ENCODE peak calls at places on chromosomes 2 and 18, in nine cellular contexts. One of them, this sample, is unnamed.

GRCh38 chr2:75523313-75524275 is 37.1 kb downstream of the EVA1A start:
- DNase-seq in amniotic stem cell: peak; percentile 4
- DNase-seq in fibroblast of pulmonary artery: peak; percentile 56
- DNase-seq in HTR-8/SVneo: peak; percentile 28
- DNase-seq in effector memory CD8-positive, alpha-beta T cell: no peak
- DNase-seq in SHP77: no peak
- DNase-seq in activated gamma-delta T cell treated with anti-CD3 and anti-CD28 coated beads, Interleukin-2, amount 50 U/mL, for 16 hours: no peak
- DNase-seq in cardiac fibroblast: peak; percentile 41
- DNase-seq in germinal center: no peak
- DNase-seq in this sample: no peak

GRCh38 chr18:22639626-22640025 is 221.9 kb upstream of the CTAGE1 start:
- DNase-seq in cardiac fibroblast: peak; percentile 55
- DNase-seq in germinal center: no peak
- DNase-seq in HTR-8/SVneo: no peak
- DNase-seq in fibroblast of pulmonary artery: peak; percentile 43
- DNase-seq in SHP77: no peak
- DNase-seq in activated gamma-delta T cell treated with anti-CD3 and anti-CD28 coated beads, Interleukin-2, amount 50 U/mL, for 16 hours: no peak
- DNase-seq in amniotic stem cell: no peak
- DNase-seq in effector memory CD8-positive, alpha-beta T cell: no peak
- DNase-seq in this sample: no peak

GRCh38 chr2:47223980-47224379 is 68.9 kb upstream of the STPG4 start:
- DNase-seq in germinal center: no peak
- DNase-seq in cardiac fibroblast: no peak
- DNase-seq in fibroblast of pulmonary artery: peak; percentile 45
- DNase-seq in SHP77: no peak
- DNase-seq in activated gamma-delta T cell treated with anti-CD3 and anti-CD28 coated beads, Interleukin-2, amount 50 U/mL, for 16 hours: no peak
- DNase-seq in HTR-8/SVneo: no peak
- DNase-seq in effector memory CD8-positive, alpha-beta T cell: no peak
- DNase-seq in amniotic stem cell: no peak
- DNase-seq in this sample: no peak

GRCh38 chr2:10283106-10284062 is 19.3 kb upstream of the HPCAL1 start:
- DNase-seq in HTR-8/SVneo: peak; percentile 82
- DNase-seq in activated gamma-delta T cell treated with anti-CD3 and anti-CD28 coated beads, Interleukin-2, amount 50 U/mL, for 16 hours: no peak
- DNase-seq in SHP77: no peak
- DNase-seq in fibroblast of pulmonary artery: peak; percentile 48
- DNase-seq in cardiac fibroblast: peak; percentile 59
- DNase-seq in effector memory CD8-positive, alpha-beta T cell: no peak
- DNase-seq in germinal center: no peak
- DNase-seq in amniotic stem cell: peak; percentile 23
- DNase-seq in this sample: no peak

GRCh38 chr18:76380127-76380729 is 114.8 kb downstream of the ZNF516 start:
- DNase-seq in activated gamma-delta T cell treated with anti-CD3 and anti-CD28 coated beads, Interleukin-2, amount 50 U/mL, for 16 hours: no peak
- DNase-seq in amniotic stem cell: no peak
- DNase-seq in cardiac fibroblast: no peak
- DNase-seq in HTR-8/SVneo: no peak
- DNase-seq in SHP77: no peak
- DNase-seq in effector memory CD8-positive, alpha-beta T cell: no peak
- DNase-seq in germinal center: no peak
- DNase-seq in fibroblast of pulmonary artery: no peak
- DNase-seq in this sample: no peak

GRCh38 chr2:84815146-84815545 is 65.7 kb downstream of the TRABD2A start:
- DNase-seq in effector memory CD8-positive, alpha-beta T cell: no peak
- DNase-seq in fibroblast of pulmonary artery: no peak
- DNase-seq in activated gamma-delta T cell treated with anti-CD3 and anti-CD28 coated beads, Interleukin-2, amount 50 U/mL, for 16 hours: no peak
- DNase-seq in amniotic stem cell: no peak
- DNase-seq in HTR-8/SVneo: no peak
- DNase-seq in cardiac fibroblast: no peak
- DNase-seq in germinal center: no peak
- DNase-seq in SHP77: no peak
- DNase-seq in this sample: no peak

GRCh38 chr2:249538-250042 is 14.2 kb downstream of the SH3YL1 start:
- DNase-seq in amniotic stem cell: no peak
- DNase-seq in effector memory CD8-positive, alpha-beta T cell: no peak
- DNase-seq in SHP77: no peak
- DNase-seq in fibroblast of pulmonary artery: no peak
- DNase-seq in germinal center: no peak
- DNase-seq in HTR-8/SVneo: no peak
- DNase-seq in activated gamma-delta T cell treated with anti-CD3 and anti-CD28 coated beads, Interleukin-2, amount 50 U/mL, for 16 hours: no peak
- DNase-seq in cardiac fibroblast: no peak
- DNase-seq in this sample: no peak

GRCh38 chr18:60067426-60068210 is 167.8 kb downstream of the PMAIP1 start:
- DNase-seq in fibroblast of pulmonary artery: no peak
- DNase-seq in HTR-8/SVneo: no peak
- DNase-seq in cardiac fibroblast: no peak
- DNase-seq in effector memory CD8-positive, alpha-beta T cell: no peak
- DNase-seq in activated gamma-delta T cell treated with anti-CD3 and anti-CD28 coated beads, Interleukin-2, amount 50 U/mL, for 16 hours: no peak
- DNase-seq in SHP77: no peak
- DNase-seq in amniotic stem cell: no peak
- DNase-seq in germinal center: no peak
- DNase-seq in this sample: no peak

GRCh38 chr2:43184339-43184895 is 42.0 kb downstream of the ZFP36L2 start:
- DNase-seq in SHP77: no peak
- DNase-seq in effector memory CD8-positive, alpha-beta T cell: no peak
- DNase-seq in HTR-8/SVneo: no peak
- DNase-seq in fibroblast of pulmonary artery: no peak
- DNase-seq in activated gamma-delta T cell treated with anti-CD3 and anti-CD28 coated beads, Interleukin-2, amount 50 U/mL, for 16 hours: no peak
- DNase-seq in cardiac fibroblast: peak; percentile 22
- DNase-seq in amniotic stem cell: peak; percentile 58
- DNase-seq in germinal center: no peak
- DNase-seq in this sample: no peak

GRCh38 chr2:232473467-232473890 is 14.2 kb downstream of the ECEL1 start:
- DNase-seq in cardiac fibroblast: peak; percentile 40
- DNase-seq in SHP77: peak; percentile 93
- DNase-seq in fibroblast of pulmonary artery: peak; percentile 21
- DNase-seq in amniotic stem cell: no peak
- DNase-seq in activated gamma-delta T cell treated with anti-CD3 and anti-CD28 coated beads, Interleukin-2, amount 50 U/mL, for 16 hours: no peak
- DNase-seq in effector memory CD8-positive, alpha-beta T cell: no peak
- DNase-seq in HTR-8/SVneo: no peak
- DNase-seq in germinal center: no peak
- DNase-seq in this sample: no peak

GRCh38 chr2:215731108-215731507 is 282.2 kb downstream of the MREG start:
- DNase-seq in HTR-8/SVneo: no peak
- DNase-seq in cardiac fibroblast: no peak
- DNase-seq in amniotic stem cell: no peak
- DNase-seq in activated gamma-delta T cell treated with anti-CD3 and anti-CD28 coated beads, Interleukin-2, amount 50 U/mL, for 16 hours: no peak
- DNase-seq in effector memory CD8-positive, alpha-beta T cell: no peak
- DNase-seq in germinal center: no peak
- DNase-seq in fibroblast of pulmonary artery: no peak
- DNase-seq in SHP77: no peak
- DNase-seq in this sample: no peak

GRCh38 chr2:96431319-96431718 is 73.8 kb downstream of the NEURL3 start:
- DNase-seq in amniotic stem cell: no peak
- DNase-seq in cardiac fibroblast: no peak
- DNase-seq in activated gamma-delta T cell treated with anti-CD3 and anti-CD28 coated beads, Interleukin-2, amount 50 U/mL, for 16 hours: no peak
- DNase-seq in SHP77: no peak
- DNase-seq in germinal center: no peak
- DNase-seq in effector memory CD8-positive, alpha-beta T cell: no peak
- DNase-seq in HTR-8/SVneo: no peak
- DNase-seq in fibroblast of pulmonary artery: no peak
- DNase-seq in this sample: no peak

GRCh38 chr2:177334940-177335543 is 57.5 kb upstream of the AGPS start:
- DNase-seq in germinal center: peak; percentile 29
- DNase-seq in fibroblast of pulmonary artery: peak; percentile 66
- DNase-seq in SHP77: peak; percentile 15
- DNase-seq in activated gamma-delta T cell treated with anti-CD3 and anti-CD28 coated beads, Interleukin-2, amount 50 U/mL, for 16 hours: no peak
- DNase-seq in HTR-8/SVneo: peak; percentile 25
- DNase-seq in effector memory CD8-positive, alpha-beta T cell: peak; percentile 10
- DNase-seq in cardiac fibroblast: peak; percentile 68
- DNase-seq in amniotic stem cell: no peak
- DNase-seq in this sample: no peak

GRCh38 chr2:143841935-143842334 is 678.0 kb downstream of the ZEB2 start:
- DNase-seq in HTR-8/SVneo: no peak
- DNase-seq in effector memory CD8-positive, alpha-beta T cell: no peak
- DNase-seq in SHP77: no peak
- DNase-seq in amniotic stem cell: no peak
- DNase-seq in cardiac fibroblast: peak; percentile 40
- DNase-seq in fibroblast of pulmonary artery: peak; percentile 42
- DNase-seq in activated gamma-delta T cell treated with anti-CD3 and anti-CD28 coated beads, Interleukin-2, amount 50 U/mL, for 16 hours: no peak
- DNase-seq in germinal center: no peak
- DNase-seq in this sample: no peak

GRCh38 chr18:36298113-36298701 is 694 bp downstream of the FHOD3 start:
- DNase-seq in activated gamma-delta T cell treated with anti-CD3 and anti-CD28 coated beads, Interleukin-2, amount 50 U/mL, for 16 hours: no peak
- DNase-seq in amniotic stem cell: no peak
- DNase-seq in cardiac fibroblast: no peak
- DNase-seq in effector memory CD8-positive, alpha-beta T cell: no peak
- DNase-seq in fibroblast of pulmonary artery: no peak
- DNase-seq in germinal center: peak; percentile 21
- DNase-seq in SHP77: no peak
- DNase-seq in HTR-8/SVneo: no peak
- DNase-seq in this sample: no peak

GRCh38 chr2:172038121-172038520 is 38.4 kb downstream of the METAP1D start:
- DNase-seq in germinal center: no peak
- DNase-seq in amniotic stem cell: no peak
- DNase-seq in SHP77: no peak
- DNase-seq in activated gamma-delta T cell treated with anti-CD3 and anti-CD28 coated beads, Interleukin-2, amount 50 U/mL, for 16 hours: no peak
- DNase-seq in effector memory CD8-positive, alpha-beta T cell: no peak
- DNase-seq in HTR-8/SVneo: no peak
- DNase-seq in fibroblast of pulmonary artery: no peak
- DNase-seq in cardiac fibroblast: no peak
- DNase-seq in this sample: no peak

GRCh38 chr18:5966514-5966913 is 71.2 kb upstream of the TMEM200C start:
- DNase-seq in fibroblast of pulmonary artery: no peak
- DNase-seq in HTR-8/SVneo: no peak
- DNase-seq in amniotic stem cell: no peak
- DNase-seq in activated gamma-delta T cell treated with anti-CD3 and anti-CD28 coated beads, Interleukin-2, amount 50 U/mL, for 16 hours: no peak
- DNase-seq in SHP77: no peak
- DNase-seq in germinal center: no peak
- DNase-seq in effector memory CD8-positive, alpha-beta T cell: no peak
- DNase-seq in cardiac fibroblast: no peak
- DNase-seq in this sample: no peak

This sample was measured in brain pericyte.